ENCODE peak calls at places on chromosomes 16 and 17, in nine cellular contexts. A, V, E, K, N, F, L, X and Q are unnamed samples. For H3K4me1, the result is how much of the 10 kb centered on the place peaks cover.

GRCh38 chr16:52309761-52310416 is 237.1 kb downstream of the TOX3 start:
- DNase-seq in A (no peak), V (no peak), E (no peak), K (no peak), N (no peak), F (no peak), L (no peak), X (no peak), Q (no peak)

GRCh38 chr17:44323359-44324091 is 1.1 kb downstream of the SLC25A39 start:
- DNase-seq in A (no peak), V (no peak), E (no peak), K (no peak), N (no peak), F (no peak), L (no peak), X (no peak), Q (no peak)

GRCh38 chr16:20920091-20920490 is 19.5 kb downstream of the LYRM1 start:
- DNase-seq in A (no peak), V (no peak), E (no peak), K (no peak), N (no peak), F (no peak), L (no peak), X (no peak), Q (no peak)

GRCh38 chr17:55295411-55296170 is 30.8 kb downstream of the HLF start:
- DNase-seq in A (peak), V (no peak), E (peak), K (peak), N (peak), F (peak), L (peak), X (no peak), Q (peak)

GRCh38 chr16:50627419-50627818 is 53.7 kb downstream of the SNX20 start:
- DNase-seq in A (no peak), V (no peak), E (peak), K (no peak), N (peak), F (no peak), L (no peak), X (no peak), Q (peak)

GRCh38 chr17:1746975-1747543 is 4.4 kb downstream of the SERPINF2 start:
- DNase-seq in A (no peak), V (no peak), E (peak), K (no peak), N (peak), F (no peak), L (peak), X (no peak), Q (peak)

GRCh38 chr16:68470461-68471150 is 22.3 kb upstream of the SMPD3 start:
- DNase-seq in A (no peak), V (no peak), E (no peak), K (peak), N (no peak), F (no peak), L (no peak), X (no peak), Q (no peak)

GRCh38 chr17:36861531-36861930 is 75.7 kb upstream of the LHX1 start:
- DNase-seq in A (no peak), V (no peak), E (no peak), K (no peak), N (no peak), F (no peak), L (no peak), X (no peak), Q (no peak)

GRCh38 chr16:51813609-51814008 is 662.5 kb upstream of the SALL1 start:
- DNase-seq in A (no peak), V (no peak), E (no peak), K (no peak), N (no peak), F (no peak), L (no peak), X (no peak), Q (no peak)

GRCh38 chr16:85173077-85173980 is 61.1 kb upstream of the CIBAR2 start:
- DNase-seq in A (peak), V (no peak), E (no peak), K (peak), N (no peak), F (peak), L (no peak), X (no peak), Q (no peak)

GRCh38 chr17:74531231-74531761 is at the start of gene CD300LB:
- DNase-seq in A (no peak), V (no peak), E (no peak), K (no peak), N (no peak), F (no peak), L (peak), X (no peak), Q (peak)

GRCh38 chr17:80720624-80721577 is 176.3 kb downstream of the RPTOR start:
- DNase-seq in A (peak), V (no peak), E (no peak), K (no peak), N (peak), F (peak), L (no peak), X (no peak), Q (peak)

GRCh38 chr17:7042507-7043194 is 1.2 kb downstream of the SLC16A11 start:
- DNase-seq in A (no peak), V (no peak), E (no peak), K (no peak), N (no peak), F (no peak), L (no peak), X (peak), Q (no peak)

GRCh38 chr16:22161999-22162657 is at the start of gene SDR42E2:
- DNase-seq in A (peak), V (no peak), E (no peak), K (no peak), N (peak), F (no peak), L (no peak), X (no peak), Q (peak)

GRCh38 chr17:56424005-56424404 is 169.5 kb upstream of the NOG start:
- DNase-seq in A (no peak), V (no peak), E (no peak), K (no peak), N (no peak), F (no peak), L (no peak), X (no peak), Q (no peak)

GRCh38 chr16:57645691-57646387 is 17.4 kb downstream of the ADGRG1 start:
- DNase-seq in A (no peak), V (no peak), E (no peak), K (no peak), N (no peak), F (peak), L (peak), X (peak), Q (no peak)

GRCh38 chr16:73232555-73233422 is 184.9 kb upstream of the ZFHX3 start:
- DNase-seq in A (peak), V (no peak), E (no peak), K (no peak), N (peak), F (peak), L (no peak), X (no peak), Q (no peak)

GRCh38 chr17:72120878-72121163 is at the start of gene SOX9:
- DNase-seq in A (peak), V (no peak), E (peak), K (peak), N (peak), F (peak), L (peak), X (peak), Q (peak)

GRCh38 chr17:63537991-63538692 is 12.1 kb upstream of the DCAF7 start:
- DNase-seq in A (no peak), V (no peak), E (no peak), K (no peak), N (no peak), F (no peak), L (no peak), X (no peak), Q (no peak)

GRCh38 chr17:29069526-29070041 is 26.6 kb downstream of the PIPOX start:
- DNase-seq in A (no peak), V (no peak), E (no peak), K (no peak), N (no peak), F (peak), L (no peak), X (no peak), Q (no peak)

GRCh38 chr16:50902457-50902856 is 160.6 kb downstream of the CYLD start:
- DNase-seq in A (no peak), V (no peak), E (no peak), K (no peak), N (no peak), F (no peak), L (no peak), X (no peak), Q (no peak)

GRCh38 chr17:3770471-3770870 is 30.5 kb downstream of the ITGAE start:
- DNase-seq in A (no peak), V (no peak), E (no peak), K (no peak), N (no peak), F (no peak), L (no peak), X (no peak), Q (no peak)

GRCh38 chr17:4998027-4998665 is 396 bp downstream of the KIF1C start:
- DNase-seq in A (peak), V (no peak), E (no peak), K (peak), N (no peak), F (no peak), L (peak), X (peak), Q (peak)

GRCh38 chr16:26645629-26646028 is 421.1 kb upstream of the C16orf82 start:
- DNase-seq in A (no peak), V (no peak), E (no peak), K (no peak), N (peak), F (no peak), L (no peak), X (no peak), Q (no peak)

GRCh38 chr16:69465083-69465721 is 40.8 kb downstream of the CYB5B start:
- DNase-seq in A (no peak), V (no peak), E (no peak), K (no peak), N (peak), F (peak), L (no peak), X (no peak), Q (no peak)

GRCh38 chr16:79278506-79278905 is 322.0 kb downstream of the MAF start:
- DNase-seq in A (no peak), V (no peak), E (no peak), K (no peak), N (no peak), F (no peak), L (no peak), X (no peak), Q (no peak)

GRCh38 chr17:80142929-80143328 is 4.0 kb downstream of the EIF4A3 start:
- DNase-seq in A (no peak), V (no peak), E (no peak), K (no peak), N (no peak), F (no peak), L (no peak), X (no peak), Q (no peak)

GRCh38 chr17:63930951-63931575 is 1.1 kb downstream of the CD79B start:
- DNase-seq in A (no peak), V (no peak), E (no peak), K (peak), N (peak), F (no peak), L (peak), X (peak), Q (peak)

GRCh38 chr17:50177476-50177875 is 11.7 kb downstream of the SGCA start:
- DNase-seq in A (no peak), V (no peak), E (no peak), K (no peak), N (no peak), F (no peak), L (no peak), X (no peak), Q (no peak)

GRCh38 chr16:8720080-8720966 is 45.9 kb downstream of the ABAT start:
- DNase-seq in A (no peak), V (no peak), E (no peak), K (peak), N (peak), F (no peak), L (no peak), X (no peak), Q (no peak)

GRCh38 chr16:72311426-72311825 is 139.5 kb upstream of the PMFBP1 start:
- DNase-seq in A (no peak), V (no peak), E (no peak), K (no peak), N (no peak), F (peak), L (no peak), X (no peak), Q (no peak)

GRCh38 chr17:49880291-49881053 is 32.6 kb upstream of the TAC4 start:
- DNase-seq in A (peak), V (no peak), E (peak), K (peak), N (peak), F (peak), L (peak), X (peak), Q (peak)

GRCh38 chr17:45088741-45089140 is 27.6 kb downstream of the NMT1 start:
- DNase-seq in A (no peak), V (no peak), E (no peak), K (no peak), N (no peak), F (no peak), L (no peak), X (no peak), Q (no peak)

GRCh38 chr17:57948555-57949420 is 6.4 kb downstream of the CUEDC1 start:
- DNase-seq in A (peak), V (no peak), E (no peak), K (peak), N (no peak), F (peak), L (no peak), X (no peak), Q (no peak)
- H3K4me1 ChIP-seq in A (half or more), V (half or more), E (under half), K (half or more), N (under half), F (under half), L (under half), X (half or more), Q (half or more)

DNA sequence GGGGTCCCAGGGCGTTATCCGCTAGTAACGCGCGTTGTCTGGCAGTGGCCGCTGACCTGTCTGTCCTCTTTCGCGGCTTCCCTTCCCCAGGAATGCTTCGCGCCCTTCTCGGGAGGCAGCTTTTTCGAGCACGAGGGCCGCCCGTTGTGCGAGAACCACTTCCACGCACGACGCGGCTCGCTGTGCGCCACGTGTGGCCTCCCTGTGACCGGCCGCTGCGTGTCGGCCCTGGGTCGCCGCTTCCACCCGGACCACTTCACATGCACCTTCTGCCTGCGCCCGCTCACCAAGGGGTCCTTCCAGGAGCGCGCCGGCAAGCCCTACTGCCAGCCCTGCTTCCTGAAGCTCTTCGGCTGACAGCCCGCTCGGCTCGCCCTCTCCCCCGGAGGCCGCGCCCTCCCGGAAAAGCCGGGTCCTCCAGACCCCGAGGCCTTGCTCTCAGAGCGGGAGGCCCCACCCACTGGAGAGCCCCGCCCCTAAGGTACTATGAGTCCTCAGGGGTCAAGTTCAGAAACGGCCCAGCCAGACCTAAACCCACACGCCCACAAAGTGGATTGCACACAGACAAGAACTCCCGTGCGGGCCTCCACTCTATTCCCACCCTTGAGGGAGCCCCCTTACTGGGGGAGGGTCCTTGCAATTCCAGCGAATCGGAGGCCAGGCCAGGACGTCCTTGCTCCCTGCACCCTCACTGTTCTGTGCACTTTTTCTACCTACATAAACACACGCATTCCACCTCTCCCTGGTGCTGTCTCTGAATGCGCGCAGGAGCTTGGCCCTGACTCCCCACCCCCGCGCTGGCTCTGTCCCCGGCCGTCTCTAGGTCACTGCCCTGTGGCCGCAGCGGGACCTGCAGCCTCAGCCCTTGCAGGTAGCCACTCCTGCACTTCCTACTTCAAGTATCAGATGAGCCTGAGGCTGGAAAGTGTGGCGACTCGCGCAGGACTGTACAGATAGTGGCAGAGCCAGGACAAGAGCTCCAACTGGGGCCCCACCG is 5.4 kb upstream of the SLC5A2 start:
- DNase-seq in A (no peak), V (no peak), E (no peak), K (peak), N (peak), F (no peak), L (no peak), X (peak), Q (peak)
- TF ChIP-seq POLR2A in A (no peak), V (no peak), E (no peak), K (peak), N (peak), F (no peak), L (no peak), X (no peak), Q (no peak)

GRCh38 chr17:14303343-14304221 is 2.7 kb downstream of the HS3ST3B1 start:
- DNase-seq in A (no peak), V (no peak), E (no peak), K (no peak), N (no peak), F (no peak), L (no peak), X (no peak), Q (no peak)

GRCh38 chr17:14301279-14301760 is 439 bp downstream of the HS3ST3B1 start:
- DNase-seq in A (peak), V (no peak), E (no peak), K (no peak), N (no peak), F (no peak), L (no peak), X (no peak), Q (peak)

GRCh38 chr17:14302421-14303099 is 1.7 kb downstream of the HS3ST3B1 start:
- DNase-seq in A (peak), V (no peak), E (peak), K (peak), N (peak), F (peak), L (peak), X (peak), Q (peak)

GRCh38 chr17:14300628-14301278 is at the start of gene HS3ST3B1:
- DNase-seq in A (peak), V (peak), E (peak), K (peak), N (peak), F (peak), L (peak), X (peak), Q (peak)

GRCh38 chr17:14301761-14302401 is 1.0 kb downstream of the HS3ST3B1 start:
- DNase-seq in A (no peak), V (no peak), E (no peak), K (peak), N (peak), F (peak), L (no peak), X (peak), Q (peak)
- H3K4me1 ChIP-seq in A (under half), V (under half), E (under half), K (under half), N (half or more), F (under half), L (under half), X (under half), Q (half or more)

DNA sequence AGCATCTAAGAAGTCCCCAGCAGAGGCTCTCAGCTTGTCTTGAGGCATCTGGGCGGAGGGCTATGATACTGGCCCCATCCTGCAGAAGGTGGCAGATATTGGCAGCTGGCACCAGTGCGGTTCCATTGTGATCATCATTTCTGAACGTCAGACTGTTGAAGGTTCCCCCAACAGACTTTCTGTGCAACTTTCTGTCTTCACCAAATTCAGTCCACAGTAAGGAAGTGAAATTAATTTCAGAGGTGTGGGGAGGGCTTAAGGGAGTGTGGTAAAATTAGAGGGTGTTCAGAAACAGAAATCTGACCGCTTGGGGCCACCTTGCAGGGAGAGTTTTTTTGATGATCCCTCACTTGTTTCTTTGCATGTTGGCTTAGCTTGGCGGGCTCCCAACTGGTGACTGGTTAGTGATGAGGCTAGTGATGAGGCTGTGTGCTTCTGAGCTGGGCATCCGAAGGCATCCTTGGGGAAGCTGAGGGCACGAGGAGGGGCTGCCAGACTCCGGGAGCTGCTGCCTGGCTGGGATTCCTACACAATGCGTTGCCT is at the start of gene CIITA:
- DNase-seq in A (no peak), V (peak), E (no peak), K (peak), N (peak), F (peak), L (peak), X (peak), Q (peak)
- TF ChIP-seq POLR2A in A (no peak), V (no peak), E (no peak), K (no peak), N (no peak), F (no peak), L (no peak), X (no peak), Q (no peak)